ENCODE peak calls at places on chromosomes 4 and X, in ten cellular contexts. F is Peyer's patch, V is cardiac fibroblast, M is tibial artery, G is SJCRH30, Z is mucosa of descending colon, X is NB4, L is skeletal muscle cell, N is HepG2, S is fibroblast of lung. O is an unnamed sample.
A peak's percentile ranks its signal among the peaks of the same experiment; 100 is the strongest.

GRCh38 chr4:47879458-47879857 is 34.9 kb downstream of the NFXL1 start:
- DNase-seq in F (no peak), V (no peak), M (no peak), G (no peak), Z (no peak), X (no peak), L (no peak), N (peak; percentile 25), S (no peak), O (no peak)

GRCh38 chrX:122113896-122114295 is 1066.5 kb downstream of the GLUD2 start:
- DNase-seq in F (no peak), V (no peak), M (no peak), G (peak; percentile 2), Z (no peak), X (no peak), L (no peak), N (no peak), S (no peak), O (no peak)

GRCh38 chr4:188714907-188715306 is 575.7 kb downstream of the TRIML1 start:
- DNase-seq in F (no peak), V (peak; percentile 8), M (no peak), G (no peak), Z (no peak), X (no peak), L (peak; percentile 78), N (no peak), S (peak; percentile 20), O (no peak)

GRCh38 chr4:83267121-83267834 is 17.3 kb downstream of the COQ2 start:
- DNase-seq in F (no peak), V (peak; percentile 90), M (peak; percentile 77), G (no peak), Z (no peak), X (peak; percentile 54), L (peak; percentile 70), N (no peak), S (peak; percentile 85), O (peak; percentile 28)

GRCh38 chr4:173001571-173001970 is 167.0 kb upstream of the GALNT7 start:
- DNase-seq in F (no peak), V (peak; percentile 24), M (no peak), G (no peak), Z (no peak), X (no peak), L (peak; percentile 59), N (no peak), S (peak; percentile 89), O (no peak)

GRCh38 chr4:174714393-174715211 is 114.4 kb downstream of the GLRA3 start:
- DNase-seq in F (peak; percentile 56), V (peak; percentile 74), M (no peak), G (peak; percentile 56), Z (peak; percentile 39), X (peak; percentile 50), L (peak; percentile 6), N (peak; percentile 17), S (peak; percentile 31), O (no peak)

GRCh38 chr4:1593458-1593857 is 90.7 kb downstream of the FAM53A start:
- DNase-seq in F (no peak), V (no peak), M (no peak), G (no peak), Z (no peak), X (no peak), L (no peak), N (no peak), S (no peak), O (no peak)

GRCh38 chrX:86295293-86295692 is 147.0 kb downstream of the DACH2 start:
- DNase-seq in F (no peak), V (no peak), M (no peak), G (no peak), Z (no peak), X (no peak), L (no peak), N (no peak), S (no peak), O (no peak)

GRCh38 chr4:187393546-187394344 is 601.8 kb upstream of the ZFP42 start:
- DNase-seq in F (no peak), V (no peak), M (no peak), G (no peak), Z (no peak), X (no peak), L (no peak), N (no peak), S (no peak), O (no peak)

GRCh38 chrX:49071877-49072711 is 1.7 kb downstream of the PRAF2 start:
- DNase-seq in F (peak; percentile 68), V (peak; percentile 90), M (peak; percentile 89), G (no peak), Z (peak; percentile 67), X (no peak), L (peak; percentile 41), N (no peak), S (peak; percentile 79), O (peak; percentile 94)

GRCh38 chr4:3263053-3263958 is 14.3 kb downstream of the MSANTD1 start:
- DNase-seq in F (peak; percentile 24), V (no peak), M (no peak), G (no peak), Z (no peak), X (no peak), L (no peak), N (no peak), S (no peak), O (peak; percentile 76)

GRCh38 chr4:67333663-67334062 is 211.6 kb downstream of the CENPC start:
- DNase-seq in F (no peak), V (no peak), M (no peak), G (no peak), Z (no peak), X (no peak), L (no peak), N (no peak), S (no peak), O (no peak)

GRCh38 chrX:99348256-99348655 is 1061.8 kb downstream of the PCDH19 start:
- DNase-seq in F (no peak), V (no peak), M (no peak), G (no peak), Z (no peak), X (no peak), L (no peak), N (no peak), S (no peak), O (no peak)

GRCh38 chrX:134484039-134484438 is 24.1 kb downstream of the HPRT1 start:
- DNase-seq in F (no peak), V (peak; percentile 74), M (no peak), G (peak; percentile 69), Z (no peak), X (peak; percentile 59), L (no peak), N (peak; percentile 15), S (peak; percentile 36), O (no peak)

DNA sequence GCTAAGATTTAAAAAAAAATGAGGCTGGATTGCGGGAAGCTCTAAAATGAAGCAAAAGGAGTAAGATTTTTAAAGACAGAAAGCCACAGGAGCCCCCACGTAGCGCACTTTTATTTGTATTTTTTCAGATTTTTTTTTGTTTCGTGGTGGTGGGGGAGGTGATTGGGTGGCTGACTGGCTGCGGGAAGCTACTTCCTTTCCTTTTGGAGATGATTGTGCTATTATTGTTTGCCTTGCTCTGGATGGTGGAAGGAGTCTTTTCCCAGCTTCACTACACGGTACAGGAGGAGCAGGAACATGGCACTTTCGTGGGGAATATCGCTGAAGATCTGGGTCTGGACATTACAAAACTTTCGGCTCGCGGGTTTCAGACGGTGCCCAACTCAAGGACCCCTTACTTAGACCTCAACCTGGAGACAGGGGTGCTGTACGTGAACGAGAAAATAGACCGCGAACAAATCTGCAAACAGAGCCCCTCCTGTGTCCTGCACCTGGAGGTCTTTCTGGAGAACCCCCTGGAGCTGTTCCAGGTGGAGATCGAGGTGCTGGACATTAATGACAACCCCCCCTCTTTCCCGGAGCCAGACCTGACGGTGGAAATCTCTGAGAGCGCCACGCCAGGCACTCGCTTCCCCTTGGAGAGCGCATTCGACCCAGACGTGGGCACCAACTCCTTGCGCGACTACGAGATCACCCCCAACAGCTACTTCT is 993 bp downstream of the PCDH10 start:
- DNase-seq in F (no peak), V (no peak), M (no peak), G (peak; percentile 3), Z (no peak), X (no peak), L (no peak), N (no peak), S (peak; percentile 39), O (no peak)
- H3K4me3 ChIP-seq in F (peak overlapping the region; percentile 43), V (peak overlapping the region; percentile 54), M (peak overlapping the region; percentile 72), G (peak overlapping the region; percentile 53), Z (no peak overlapping the region), X (no peak overlapping the region), L (peak overlapping the region; percentile 66), N (no peak overlapping the region), S (peak overlapping the region; percentile 47), O (no peak overlapping the region)

GRCh38 chrX:3526749-3527148 is 180.3 kb upstream of the MXRA5 start:
- DNase-seq in F (no peak), V (peak; percentile 22), M (no peak), G (no peak), Z (no peak), X (no peak), L (no peak), N (no peak), S (peak; percentile 77), O (no peak)
- H3K4me3 ChIP-seq in F (no peak overlapping the region), V (no peak overlapping the region), M (no peak overlapping the region), G (no peak overlapping the region), Z (no peak overlapping the region), X (no peak overlapping the region), L (no peak overlapping the region), N (no peak overlapping the region), S (no peak overlapping the region), O (no peak overlapping the region)

DNA sequence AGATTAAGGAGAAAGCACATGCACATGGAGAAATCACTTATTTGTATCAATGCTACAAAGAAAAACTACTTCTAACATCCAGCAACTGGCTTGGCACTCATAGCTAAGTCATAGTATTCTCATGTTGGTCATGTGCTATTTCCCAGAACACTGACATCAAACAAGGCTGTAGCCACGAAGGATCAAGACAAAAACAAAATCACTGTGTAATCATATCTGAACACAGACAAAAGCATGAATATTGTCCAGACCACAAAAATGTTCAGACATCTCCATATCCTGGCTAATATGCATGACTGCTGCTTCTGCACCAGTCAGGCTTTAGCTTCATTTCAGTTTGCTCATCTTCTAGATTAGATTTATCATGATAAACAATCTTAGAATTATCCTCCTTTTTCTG is 39.2 kb upstream of the NPFFR2 start:
- DNase-seq in F (no peak), V (peak; percentile 8), M (no peak), G (peak; percentile 47), Z (no peak), X (no peak), L (no peak), N (no peak), S (peak; percentile 85), O (no peak)
- H3K4me3 ChIP-seq in F (no peak overlapping the region), V (no peak overlapping the region), M (no peak overlapping the region), G (no peak overlapping the region), Z (no peak overlapping the region), X (no peak overlapping the region), L (no peak overlapping the region), N (no peak overlapping the region), S (no peak overlapping the region), O (no peak overlapping the region)

DNA sequence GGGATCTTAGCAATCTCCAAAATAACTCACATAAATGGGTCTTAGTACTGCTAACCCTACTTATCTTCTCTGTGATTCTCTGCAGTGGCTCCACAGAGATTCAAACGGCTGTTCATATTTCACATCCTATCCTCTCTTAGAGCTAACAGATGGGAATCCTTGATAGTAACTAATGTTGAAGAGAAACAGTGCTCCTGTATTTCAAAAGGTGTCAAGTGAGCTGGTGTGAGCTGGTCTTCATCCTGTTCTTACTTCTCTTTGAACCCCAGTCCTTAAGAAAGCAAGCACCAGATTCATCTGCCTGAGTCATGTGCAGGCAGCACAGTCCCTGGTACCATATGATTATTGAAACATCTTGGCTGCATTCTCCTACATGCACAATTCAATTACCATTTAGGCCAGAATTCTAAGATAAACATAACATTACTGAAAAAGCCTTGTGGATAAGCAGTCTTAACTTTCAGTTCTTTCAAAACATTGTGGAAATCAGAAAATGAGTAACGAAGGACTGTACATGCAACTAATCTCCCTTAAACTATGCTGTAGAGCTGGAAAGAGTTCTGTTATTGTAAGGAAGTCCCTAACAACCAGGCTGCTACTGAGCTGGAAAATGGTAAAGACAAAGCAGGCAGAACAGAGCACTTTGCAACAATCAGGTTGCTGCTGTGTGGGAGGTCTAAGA is 153.1 kb downstream of the NPNT start:
- DNase-seq in F (no peak), V (peak; percentile 49), M (no peak), G (no peak), Z (no peak), X (no peak), L (no peak), N (no peak), S (peak; percentile 32), O (no peak)
- H3K4me3 ChIP-seq in F (no peak overlapping the region), V (no peak overlapping the region), M (no peak overlapping the region), G (no peak overlapping the region), Z (no peak overlapping the region), X (no peak overlapping the region), L (no peak overlapping the region), N (no peak overlapping the region), S (no peak overlapping the region), O (no peak overlapping the region)

O was measured in thyroid gland.